ENCODE peak calls at places on chromosomes 16 and 17, in four cellular contexts. One of them, this sample, is unnamed.

GRCh38 chr16:78607022-78607421 is 507.6 kb downstream of the WWOX start:
- DNase-seq in tibial artery: no peak
- DNase-seq in CD8-positive, alpha-beta memory T cell: no peak
- DNase-seq in effector memory CD4-positive, alpha-beta T cell: no peak
- DNase-seq in this sample: no peak

GRCh38 chr16:66521951-66522771 is 27.8 kb downstream of the TK2 start:
- DNase-seq in tibial artery: no peak
- DNase-seq in CD8-positive, alpha-beta memory T cell: peak; percentile 43
- DNase-seq in effector memory CD4-positive, alpha-beta T cell: peak; percentile 85
- DNase-seq in this sample: peak; percentile 75

GRCh38 chr16:85488414-85488813 is 124.7 kb upstream of the GSE1 start:
- DNase-seq in tibial artery: no peak
- DNase-seq in CD8-positive, alpha-beta memory T cell: no peak
- DNase-seq in effector memory CD4-positive, alpha-beta T cell: no peak
- DNase-seq in this sample: no peak

GRCh38 chr17:77419547-77420475 is 279.0 kb downstream of the SEC14L1 start:
- DNase-seq in tibial artery: no peak
- DNase-seq in CD8-positive, alpha-beta memory T cell: no peak
- DNase-seq in effector memory CD4-positive, alpha-beta T cell: no peak
- DNase-seq in this sample: no peak

GRCh38 chr17:47813512-47814031 is 8.0 kb downstream of the OSBPL7 start:
- DNase-seq in tibial artery: peak; percentile 53
- DNase-seq in CD8-positive, alpha-beta memory T cell: no peak
- DNase-seq in effector memory CD4-positive, alpha-beta T cell: no peak
- DNase-seq in this sample: no peak

GRCh38 chr17:51828901-51829300 is 329.6 kb downstream of the CA10 start:
- DNase-seq in tibial artery: no peak
- DNase-seq in CD8-positive, alpha-beta memory T cell: no peak
- DNase-seq in effector memory CD4-positive, alpha-beta T cell: no peak
- DNase-seq in this sample: no peak

GRCh38 chr16:8863594-8864424 is 5.0 kb downstream of the CARHSP1 start:
- DNase-seq in tibial artery: no peak
- DNase-seq in CD8-positive, alpha-beta memory T cell: no peak
- DNase-seq in effector memory CD4-positive, alpha-beta T cell: no peak
- DNase-seq in this sample: peak; percentile 48

GRCh38 chr16:53219795-53220194 is 165.0 kb downstream of the CHD9 start:
- DNase-seq in tibial artery: no peak
- DNase-seq in CD8-positive, alpha-beta memory T cell: no peak
- DNase-seq in effector memory CD4-positive, alpha-beta T cell: no peak
- DNase-seq in this sample: peak; percentile 65

GRCh38 chr16:88465387-88465983 is 12.4 kb downstream of the ZFPM1 start:
- DNase-seq in tibial artery: no peak
- DNase-seq in CD8-positive, alpha-beta memory T cell: no peak
- DNase-seq in effector memory CD4-positive, alpha-beta T cell: no peak
- DNase-seq in this sample: no peak

GRCh38 chr16:30113031-30113710 is at the start of gene GDPD3:
- DNase-seq in tibial artery: no peak
- DNase-seq in CD8-positive, alpha-beta memory T cell: no peak
- DNase-seq in effector memory CD4-positive, alpha-beta T cell: no peak
- DNase-seq in this sample: peak; percentile 44

GRCh38 chr16:86048882-86049585 is 150.1 kb downstream of the IRF8 start:
- DNase-seq in tibial artery: no peak
- DNase-seq in CD8-positive, alpha-beta memory T cell: no peak
- DNase-seq in effector memory CD4-positive, alpha-beta T cell: no peak
- DNase-seq in this sample: no peak

GRCh38 chr17:10125761-10126553 is 72.4 kb downstream of the GAS7 start:
- DNase-seq in tibial artery: no peak
- DNase-seq in CD8-positive, alpha-beta memory T cell: no peak
- DNase-seq in effector memory CD4-positive, alpha-beta T cell: no peak
- DNase-seq in this sample: peak; percentile 54

GRCh38 chr17:63996430-63997182 is 1.5 kb upstream of the PRR29 start:
- DNase-seq in tibial artery: peak; percentile 33
- DNase-seq in CD8-positive, alpha-beta memory T cell: no peak
- DNase-seq in effector memory CD4-positive, alpha-beta T cell: no peak
- DNase-seq in this sample: no peak

GRCh38 chr16:56246051-56246817 is 54.9 kb downstream of the GNAO1 start:
- DNase-seq in tibial artery: peak; percentile 59
- DNase-seq in CD8-positive, alpha-beta memory T cell: no peak
- DNase-seq in effector memory CD4-positive, alpha-beta T cell: no peak
- DNase-seq in this sample: peak; percentile 23

GRCh38 chr17:79974786-79975497 is 60.7 kb downstream of the TBC1D16 start:
- DNase-seq in tibial artery: peak; percentile 41
- DNase-seq in CD8-positive, alpha-beta memory T cell: no peak
- DNase-seq in effector memory CD4-positive, alpha-beta T cell: no peak
- DNase-seq in this sample: no peak

GRCh38 chr17:14356043-14356637 is 55.3 kb downstream of the HS3ST3B1 start:
- DNase-seq in tibial artery: no peak
- DNase-seq in CD8-positive, alpha-beta memory T cell: no peak
- DNase-seq in effector memory CD4-positive, alpha-beta T cell: no peak
- DNase-seq in this sample: no peak

GRCh38 chr17:79838541-79839274 is 532 bp downstream of the CBX4 start:
- DNase-seq in tibial artery: peak; percentile 78
- DNase-seq in CD8-positive, alpha-beta memory T cell: peak; percentile 78
- DNase-seq in effector memory CD4-positive, alpha-beta T cell: no peak
- DNase-seq in this sample: peak; percentile 78

GRCh38 chr17:6567528-6568185 is 11.3 kb upstream of the PITPNM3 start:
- DNase-seq in tibial artery: no peak
- DNase-seq in CD8-positive, alpha-beta memory T cell: no peak
- DNase-seq in effector memory CD4-positive, alpha-beta T cell: no peak
- DNase-seq in this sample: peak; percentile 23

GRCh38 chr17:69501591-69502468 is 87.3 kb downstream of the MAP2K6 start:
- DNase-seq in tibial artery: no peak
- DNase-seq in CD8-positive, alpha-beta memory T cell: no peak
- DNase-seq in effector memory CD4-positive, alpha-beta T cell: no peak
- DNase-seq in this sample: peak; percentile 68

GRCh38 chr16:3755249-3755648 is 37.9 kb upstream of the TRAP1 start:
- DNase-seq in tibial artery: no peak
- DNase-seq in CD8-positive, alpha-beta memory T cell: no peak
- DNase-seq in effector memory CD4-positive, alpha-beta T cell: no peak
- DNase-seq in this sample: no peak

GRCh38 chr16:70706948-70707465 is 21.2 kb upstream of the MTSS2 start:
- DNase-seq in tibial artery: peak; percentile 70
- DNase-seq in CD8-positive, alpha-beta memory T cell: no peak
- DNase-seq in effector memory CD4-positive, alpha-beta T cell: no peak
- DNase-seq in this sample: peak; percentile 85

DNA sequence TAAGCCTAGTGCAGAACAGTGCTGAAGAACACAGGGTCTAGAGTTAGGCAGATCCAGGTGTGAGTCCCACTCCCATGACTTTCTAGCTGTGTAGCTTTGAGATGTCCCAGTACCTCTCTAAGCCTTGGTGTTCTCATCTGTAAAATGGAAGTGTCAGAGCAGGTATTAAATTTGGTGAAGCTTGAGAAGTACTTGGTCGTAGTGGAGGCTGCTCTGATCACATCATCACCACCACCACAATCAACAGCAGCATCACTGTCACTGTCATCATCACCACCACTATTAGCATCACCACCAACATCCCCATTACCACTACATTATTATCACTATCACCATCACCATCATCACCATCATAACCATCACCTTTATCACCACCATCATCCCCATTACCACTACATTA is 132.1 kb downstream of the CMIP start:
- DNase-seq in tibial artery: no peak
- DNase-seq in CD8-positive, alpha-beta memory T cell: no peak
- DNase-seq in effector memory CD4-positive, alpha-beta T cell: no peak
- DNase-seq in this sample: no peak
- H3K36me3 ChIP-seq in tibial artery: no peaks in the 10 kb centered on the region
- H3K36me3 ChIP-seq in CD8-positive, alpha-beta memory T cell: no peaks in the 10 kb centered on the region
- H3K36me3 ChIP-seq in effector memory CD4-positive, alpha-beta T cell: no peaks in the 10 kb centered on the region
- H3K36me3 ChIP-seq in this sample: no peaks in the 10 kb centered on the region

GRCh38 chr16:50079741-50080140 is 14.0 kb downstream of the HEATR3 start:
- DNase-seq in tibial artery: no peak
- DNase-seq in CD8-positive, alpha-beta memory T cell: no peak
- DNase-seq in effector memory CD4-positive, alpha-beta T cell: no peak
- DNase-seq in this sample: no peak

GRCh38 chr16:50083996-50084395 is 18.2 kb downstream of the HEATR3 start:
- DNase-seq in tibial artery: no peak
- DNase-seq in CD8-positive, alpha-beta memory T cell: no peak
- DNase-seq in effector memory CD4-positive, alpha-beta T cell: no peak
- DNase-seq in this sample: no peak

GRCh38 chr16:50086176-50086575 is 20.4 kb downstream of the HEATR3 start:
- DNase-seq in tibial artery: no peak
- DNase-seq in CD8-positive, alpha-beta memory T cell: no peak
- DNase-seq in effector memory CD4-positive, alpha-beta T cell: no peak
- DNase-seq in this sample: no peak

GRCh38 chr16:50081428-50082018 is 15.8 kb downstream of the HEATR3 start:
- DNase-seq in tibial artery: no peak
- DNase-seq in CD8-positive, alpha-beta memory T cell: peak; percentile 32
- DNase-seq in effector memory CD4-positive, alpha-beta T cell: no peak
- DNase-seq in this sample: peak; percentile 31
- H3K36me3 ChIP-seq in tibial artery: peaks cover 32% of the 10 kb centered on the region
- H3K36me3 ChIP-seq in CD8-positive, alpha-beta memory T cell: peaks cover 36% of the 10 kb centered on the region
- H3K36me3 ChIP-seq in effector memory CD4-positive, alpha-beta T cell: peaks cover 47% of the 10 kb centered on the region
- H3K36me3 ChIP-seq in this sample: peaks cover 46% of the 10 kb centered on the region

DNA sequence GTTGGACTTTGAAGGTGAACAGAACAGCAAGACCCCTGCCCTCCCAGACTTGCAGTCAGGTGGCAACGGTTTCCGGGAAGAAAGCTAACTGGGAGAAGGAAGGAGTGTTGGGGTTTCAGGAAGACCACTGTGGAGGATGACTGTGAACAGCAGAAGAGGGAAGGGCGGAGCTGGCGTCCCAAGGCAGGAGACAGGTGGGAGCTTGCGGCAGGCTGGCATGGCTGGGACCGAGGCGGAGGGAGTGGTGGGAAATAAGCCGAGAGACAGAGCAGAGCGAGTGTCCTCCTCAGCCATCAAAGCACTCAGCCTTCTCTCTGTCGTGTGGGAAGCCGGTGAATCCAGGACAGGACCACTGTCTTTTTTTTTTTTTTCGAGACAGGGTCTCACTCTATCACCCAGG is 108.5 kb upstream of the CACNG5 start:
- DNase-seq in tibial artery: no peak
- DNase-seq in CD8-positive, alpha-beta memory T cell: no peak
- DNase-seq in effector memory CD4-positive, alpha-beta T cell: no peak
- DNase-seq in this sample: no peak
- H3K36me3 ChIP-seq in tibial artery: no peaks in the 10 kb centered on the region
- H3K36me3 ChIP-seq in CD8-positive, alpha-beta memory T cell: no peaks in the 10 kb centered on the region
- H3K36me3 ChIP-seq in effector memory CD4-positive, alpha-beta T cell: no peaks in the 10 kb centered on the region
- H3K36me3 ChIP-seq in this sample: no peaks in the 10 kb centered on the region

GRCh38 chr16:75486014-75486404 is 9.2 kb downstream of the CHST6 start:
- DNase-seq in tibial artery: no peak
- DNase-seq in CD8-positive, alpha-beta memory T cell: no peak
- DNase-seq in effector memory CD4-positive, alpha-beta T cell: no peak
- DNase-seq in this sample: no peak
- H3K36me3 ChIP-seq in tibial artery: no peaks in the 10 kb centered on the region
- H3K36me3 ChIP-seq in CD8-positive, alpha-beta memory T cell: no peaks in the 10 kb centered on the region
- H3K36me3 ChIP-seq in effector memory CD4-positive, alpha-beta T cell: no peaks in the 10 kb centered on the region
- H3K36me3 ChIP-seq in this sample: no peaks in the 10 kb centered on the region

DNA sequence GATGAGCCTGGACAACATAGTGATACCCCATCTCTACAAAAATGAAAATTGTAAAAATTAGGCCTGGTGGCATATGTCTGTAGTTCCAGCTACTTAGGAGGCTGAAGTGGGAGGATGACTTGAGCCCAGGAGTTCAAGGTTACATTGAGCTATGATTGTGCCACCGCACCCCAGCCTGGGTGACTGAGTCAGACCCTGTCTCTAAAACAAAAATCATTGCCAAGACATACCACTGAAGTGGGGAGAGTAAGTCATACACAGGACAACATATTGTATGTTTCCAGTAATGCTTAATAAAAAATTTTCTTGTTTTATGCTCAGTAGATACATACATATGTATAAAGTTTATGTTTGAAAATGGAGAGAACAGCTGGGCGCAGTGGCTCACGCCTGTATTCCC is 39.2 kb downstream of the NDE1 start:
- DNase-seq in tibial artery: no peak
- DNase-seq in CD8-positive, alpha-beta memory T cell: no peak
- DNase-seq in effector memory CD4-positive, alpha-beta T cell: no peak
- DNase-seq in this sample: peak; percentile 66
- H3K36me3 ChIP-seq in tibial artery: peaks cover 27% of the 10 kb centered on the region
- H3K36me3 ChIP-seq in CD8-positive, alpha-beta memory T cell: peaks cover 54% of the 10 kb centered on the region
- H3K36me3 ChIP-seq in effector memory CD4-positive, alpha-beta T cell: peaks cover 77% of the 10 kb centered on the region
- H3K36me3 ChIP-seq in this sample: peaks cover 41% of the 10 kb centered on the region

GRCh38 chr17:37200497-37200896 is 175.3 kb upstream of the C17orf78 start:
- DNase-seq in tibial artery: no peak
- DNase-seq in CD8-positive, alpha-beta memory T cell: no peak
- DNase-seq in effector memory CD4-positive, alpha-beta T cell: no peak
- DNase-seq in this sample: no peak
- H3K36me3 ChIP-seq in tibial artery: peaks cover 8% of the 10 kb centered on the region
- H3K36me3 ChIP-seq in CD8-positive, alpha-beta memory T cell: no peaks in the 10 kb centered on the region
- H3K36me3 ChIP-seq in effector memory CD4-positive, alpha-beta T cell: peaks cover 2% of the 10 kb centered on the region
- H3K36me3 ChIP-seq in this sample: peaks cover 16% of the 10 kb centered on the region

GRCh38 chr17:8480011-8480976 is 44.6 kb downstream of the NDEL1 start:
- DNase-seq in tibial artery: no peak
- DNase-seq in CD8-positive, alpha-beta memory T cell: no peak
- DNase-seq in effector memory CD4-positive, alpha-beta T cell: no peak
- DNase-seq in this sample: no peak
- H3K36me3 ChIP-seq in tibial artery: peaks cover 95% of the 10 kb centered on the region
- H3K36me3 ChIP-seq in CD8-positive, alpha-beta memory T cell: peaks cover 20% of the 10 kb centered on the region
- H3K36me3 ChIP-seq in effector memory CD4-positive, alpha-beta T cell: peaks cover 27% of the 10 kb centered on the region
- H3K36me3 ChIP-seq in this sample: peaks cover 23% of the 10 kb centered on the region

This sample was measured in GM23248.